ENCODE peak calls at places on chromosomes 12 and 14, in eight cellular contexts. V is AG09309; C is prostate gland; Y is WERI-Rb-1; D is naive thymus-derived CD4-positive, alpha-beta T cell; U is hepatocyte; N is CD4-positive, CD25-positive, alpha-beta regulatory T cell; A is fibroblast of lung. Q is an unnamed sample.

GRCh38 chr14:98133806-98134205 is 1138.2 kb downstream of the BCL11B start:
- DNase-seq in V (no peak), C (no peak), Y (no peak), D (no peak), U (no peak), N (no peak), A (no peak), Q (no peak)

GRCh38 chr14:81162941-81163340 is 57.8 kb downstream of the GTF2A1 start:
- DNase-seq in V (no peak), C (no peak), Y (no peak), D (no peak), U (no peak), N (no peak), A (no peak), Q (no peak)

GRCh38 chr12:11040162-11040561 is 9.0 kb upstream of the TAS2R31 start:
- DNase-seq in V (no peak), C (no peak), Y (no peak), D (no peak), U (no peak), N (no peak), A (peak), Q (no peak)

GRCh38 chr12:69688021-69688420 is 11.1 kb downstream of the BEST3 start:
- DNase-seq in V (no peak), C (no peak), Y (no peak), D (no peak), U (no peak), N (no peak), A (peak), Q (peak)

GRCh38 chr12:3717283-3717974 is 35.5 kb downstream of the CRACR2A start:
- DNase-seq in V (no peak), C (no peak), Y (no peak), D (no peak), U (peak), N (no peak), A (no peak), Q (no peak)

GRCh38 chr14:54676822-54677708 is 110.1 kb downstream of the SAMD4A start:
- DNase-seq in V (peak), C (no peak), Y (no peak), D (no peak), U (peak), N (no peak), A (peak), Q (peak)

GRCh38 chr12:129559756-129560155 is 344.1 kb downstream of the TMEM132D start:
- DNase-seq in V (no peak), C (no peak), Y (no peak), D (no peak), U (no peak), N (no peak), A (no peak), Q (no peak)

GRCh38 chr12:6896846-6897435 is 7.7 kb upstream of the LRRC23 start:
- DNase-seq in V (no peak), C (no peak), Y (no peak), D (no peak), U (no peak), N (no peak), A (peak), Q (no peak)

GRCh38 chr12:53700567-53700966 is 24.7 kb upstream of the ATP5MC2 start:
- DNase-seq in V (no peak), C (no peak), Y (peak), D (no peak), U (no peak), N (no peak), A (peak), Q (no peak)

GRCh38 chr12:12819221-12819620 is 6.1 kb downstream of the DDX47 start:
- DNase-seq in V (no peak), C (no peak), Y (no peak), D (no peak), U (no peak), N (no peak), A (no peak), Q (no peak)

GRCh38 chr12:42299392-42300308 is 26.2 kb downstream of the ZCRB1 start:
- DNase-seq in V (no peak), C (no peak), Y (no peak), D (no peak), U (no peak), N (no peak), A (peak), Q (no peak)

GRCh38 chr14:72512925-72513324 is 381.0 kb downstream of the DPF3 start:
- DNase-seq in V (no peak), C (no peak), Y (no peak), D (no peak), U (no peak), N (no peak), A (no peak), Q (no peak)

GRCh38 chr14:99535908-99536778 is 54.9 kb downstream of the CCNK start:
- DNase-seq in V (no peak), C (no peak), Y (no peak), D (no peak), U (no peak), N (no peak), A (no peak), Q (no peak)

GRCh38 chr12:99772274-99772673 is 124.7 kb downstream of the GARIN6 start:
- DNase-seq in V (no peak), C (no peak), Y (no peak), D (no peak), U (no peak), N (no peak), A (no peak), Q (no peak)

GRCh38 chr12:113299619-113300237 is 35.2 kb downstream of the SLC8B1 start:
- DNase-seq in V (peak), C (peak), Y (peak), D (no peak), U (peak), N (no peak), A (peak), Q (peak)

GRCh38 chr12:126198516-126198915 is 1133.3 kb downstream of the AACS start:
- DNase-seq in V (no peak), C (no peak), Y (no peak), D (no peak), U (no peak), N (no peak), A (no peak), Q (no peak)

GRCh38 chr14:41718477-41719166 is 111.9 kb downstream of the LRFN5 start:
- DNase-seq in V (no peak), C (no peak), Y (no peak), D (peak), U (no peak), N (no peak), A (peak), Q (no peak)

GRCh38 chr12:27967551-27968054 is 4.9 kb downstream of the PTHLH start:
- DNase-seq in V (no peak), C (no peak), Y (no peak), D (no peak), U (no peak), N (no peak), A (peak), Q (no peak)

GRCh38 chr12:111429760-111430417 is 24.2 kb downstream of the SH2B3 start:
- DNase-seq in V (no peak), C (no peak), Y (no peak), D (peak), U (no peak), N (peak), A (no peak), Q (no peak)

GRCh38 chr12:50751921-50752721 is 11.8 kb upstream of the ATF1 start:
- DNase-seq in V (no peak), C (no peak), Y (no peak), D (no peak), U (no peak), N (no peak), A (peak), Q (no peak)

GRCh38 chr14:68948686-68949085 is 30.4 kb downstream of the ACTN1 start:
- DNase-seq in V (no peak), C (no peak), Y (no peak), D (no peak), U (no peak), N (no peak), A (no peak), Q (no peak)

GRCh38 chr14:104696671-104697316 is 7.4 kb downstream of the INF2 start:
- DNase-seq in V (no peak), C (no peak), Y (no peak), D (no peak), U (no peak), N (no peak), A (no peak), Q (no peak)

GRCh38 chr14:92747701-92748258 is 647 bp downstream of the LGMN start:
- DNase-seq in V (no peak), C (peak), Y (no peak), D (no peak), U (peak), N (no peak), A (peak), Q (no peak)

GRCh38 chr14:100557658-100558057 is 29.6 kb downstream of the BEGAIN start:
- DNase-seq in V (no peak), C (no peak), Y (no peak), D (no peak), U (no peak), N (no peak), A (peak), Q (no peak)

GRCh38 chr12:28537474-28537873 is 347.2 kb downstream of the CCDC91 start:
- DNase-seq in V (no peak), C (no peak), Y (no peak), D (no peak), U (no peak), N (no peak), A (no peak), Q (no peak)

GRCh38 chr12:2795291-2796186 is 769 bp downstream of the FKBP4 start:
- DNase-seq in V (no peak), C (peak), Y (peak), D (peak), U (peak), N (peak), A (peak), Q (no peak)

GRCh38 chr14:94180655-94181271 is 6.6 kb downstream of the PPP4R4 start:
- DNase-seq in V (no peak), C (no peak), Y (no peak), D (peak), U (peak), N (no peak), A (peak), Q (peak)

GRCh38 chr14:22928237-22929103 is 706 bp downstream of the PRMT5 start:
- DNase-seq in V (no peak), C (no peak), Y (no peak), D (no peak), U (no peak), N (no peak), A (no peak), Q (no peak)

GRCh38 chr12:58914457-58914856 is 5.8 kb downstream of the LRIG3 start:
- DNase-seq in V (no peak), C (no peak), Y (no peak), D (no peak), U (no peak), N (no peak), A (peak), Q (no peak)

GRCh38 chr14:90438841-90439240 is 42.0 kb downstream of the CALM1 start:
- DNase-seq in V (no peak), C (no peak), Y (no peak), D (no peak), U (no peak), N (no peak), A (no peak), Q (no peak)

GRCh38 chr14:75479770-75480600 is 42.3 kb upstream of the BATF start:
- DNase-seq in V (no peak), C (no peak), Y (no peak), D (no peak), U (no peak), N (no peak), A (no peak), Q (no peak)

GRCh38 chr12:71904629-71905028 is 34.0 kb upstream of the TPH2 start:
- DNase-seq in V (no peak), C (no peak), Y (no peak), D (no peak), U (no peak), N (no peak), A (no peak), Q (no peak)

GRCh38 chr12:132266802-132267201 is 62.6 kb downstream of the GALNT9 start:
- DNase-seq in V (no peak), C (no peak), Y (no peak), D (no peak), U (no peak), N (no peak), A (no peak), Q (no peak)

GRCh38 chr12:53287741-53288216 is 7.6 kb upstream of the PFDN5 start:
- DNase-seq in V (no peak), C (peak), Y (peak), D (peak), U (peak), N (peak), A (peak), Q (no peak)

GRCh38 chr12:52079576-52080402 is at the start of gene SMIM41:
- DNase-seq in V (no peak), C (no peak), Y (no peak), D (no peak), U (no peak), N (no peak), A (no peak), Q (no peak)
- H3K4me3 ChIP-seq in V (no peak), C (peak), Y (no peak), D (no peak), U (no peak), N (no peak), A (peak), Q (no peak)

GRCh38 chr14:25009891-25010290 is 40.1 kb downstream of the STXBP6 start:
- DNase-seq in V (peak), C (no peak), Y (no peak), D (no peak), U (peak), N (no peak), A (peak), Q (peak)
- H3K4me3 ChIP-seq in V (no peak), C (no peak), Y (no peak), D (no peak), U (no peak), N (no peak), A (no peak), Q (no peak)

GRCh38 chr14:85466678-85467077 is 63.3 kb upstream of the FLRT2 start:
- DNase-seq in V (no peak), C (no peak), Y (no peak), D (no peak), U (no peak), N (no peak), A (peak), Q (no peak)
- H3K4me3 ChIP-seq in V (no peak), C (no peak), Y (no peak), D (no peak), U (no peak), N (no peak), A (no peak), Q (no peak)

GRCh38 chr12:64085154-64085553 is 136.9 kb downstream of the KICS2 start:
- DNase-seq in V (no peak), C (no peak), Y (no peak), D (no peak), U (no peak), N (no peak), A (no peak), Q (no peak)

GRCh38 chr12:64081020-64081419 is 141.1 kb downstream of the KICS2 start:
- DNase-seq in V (no peak), C (no peak), Y (no peak), D (no peak), U (no peak), N (no peak), A (peak), Q (no peak)

GRCh38 chr12:64080319-64081008 is 141.6 kb downstream of the KICS2 start:
- DNase-seq in V (no peak), C (peak), Y (no peak), D (no peak), U (peak), N (no peak), A (no peak), Q (no peak)

GRCh38 chr12:64083285-64084210 is 138.5 kb downstream of the KICS2 start:
- DNase-seq in V (peak), C (peak), Y (no peak), D (no peak), U (peak), N (no peak), A (peak), Q (no peak)

GRCh38 chr12:64082866-64083268 is 139.2 kb downstream of the KICS2 start:
- DNase-seq in V (no peak), C (no peak), Y (no peak), D (no peak), U (peak), N (no peak), A (no peak), Q (no peak)
- H3K4me3 ChIP-seq in V (no peak), C (no peak), Y (no peak), D (no peak), U (no peak), N (no peak), A (no peak), Q (no peak)

GRCh38 chr14:20427231-20428009 is 8.5 kb downstream of the KLHL33 start:
- DNase-seq in V (no peak), C (no peak), Y (no peak), D (no peak), U (peak), N (no peak), A (peak), Q (no peak)
- H3K4me3 ChIP-seq in V (no peak), C (no peak), Y (no peak), D (no peak), U (no peak), N (no peak), A (no peak), Q (peak)

DNA sequence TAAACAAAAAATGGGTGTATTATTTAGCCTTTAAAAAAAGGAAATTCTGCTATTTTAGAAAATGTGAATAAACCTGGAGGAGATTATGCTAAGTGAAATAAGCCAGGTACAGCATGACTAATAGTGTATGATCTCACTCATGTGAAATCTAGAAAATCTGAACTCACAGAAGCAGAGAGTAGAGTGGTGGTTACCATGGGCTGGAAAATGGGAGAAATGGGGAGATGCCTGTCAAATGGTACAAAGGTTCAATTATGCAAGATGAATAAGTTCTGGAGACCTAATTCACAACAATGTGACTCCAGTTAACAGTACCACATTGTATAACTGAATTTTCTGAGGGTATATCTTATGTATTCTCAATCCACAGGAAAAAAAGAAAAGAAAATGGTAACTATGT is 17.4 kb upstream of the LEMD3 start:
- DNase-seq in V (no peak), C (no peak), Y (no peak), D (no peak), U (no peak), N (no peak), A (peak), Q (peak)
- H3K4me3 ChIP-seq in V (no peak), C (no peak), Y (no peak), D (no peak), U (no peak), N (no peak), A (no peak), Q (no peak)